ENCODE peak calls at places on chromosomes 7 and 10, in five cellular contexts. H is activated CD4-positive, alpha-beta T cell treated with anti-CD3 and anti-CD28 coated beads for 24 hours; I is dorsolateral prefrontal cortex; S is A673; L is AG08396. U is an unnamed sample.

GRCh38 chr10:126397640-126398382 is 9.5 kb upstream of the ADAM12 start:
- DNase-seq in L (peak), H (no peak), I (no peak), S (no peak), U (no peak)

GRCh38 chr7:19982841-19983835 is 209.7 kb upstream of the TMEM196 start:
- DNase-seq in I (no peak), H (no peak), S (peak), L (no peak), U (no peak)

GRCh38 chr10:124558339-124558685 is 96.7 kb downstream of the LHPP start:
- DNase-seq in S (no peak), L (no peak), I (no peak), H (no peak), U (peak)

GRCh38 chr7:148584154-148584827 is 6.3 kb upstream of the C7orf33 start:
- DNase-seq in L (no peak), S (no peak), I (no peak), H (no peak), U (no peak)

GRCh38 chr7:138396251-138397070 is 63.6 kb upstream of the TRIM24 start:
- DNase-seq in S (no peak), I (no peak), H (no peak), L (no peak), U (no peak)

GRCh38 chr7:140060788-140061606 is 1.8 kb downstream of the PARP12 start:
- DNase-seq in H (no peak), I (no peak), L (peak), S (no peak), U (no peak)

GRCh38 chr10:8873310-8873709 is 818.8 kb downstream of the GATA3 start:
- DNase-seq in S (peak), L (no peak), I (no peak), H (no peak), U (no peak)

GRCh38 chr10:110492069-110492782 is 5.5 kb upstream of the DUSP5 start:
- DNase-seq in S (no peak), I (no peak), H (no peak), L (no peak), U (no peak)

GRCh38 chr10:121260383-121260782 is 337.9 kb downstream of the FGFR2 start:
- DNase-seq in S (no peak), L (no peak), H (no peak), I (no peak), U (no peak)

GRCh38 chr10:128274938-128275337 is 148.7 kb upstream of the MKI67 start:
- DNase-seq in I (no peak), L (no peak), S (peak), H (no peak), U (no peak)

GRCh38 chr7:101696-102376 is 90.5 kb upstream of the FAM20C start:
- DNase-seq in H (no peak), L (peak), I (no peak), S (no peak), U (no peak)

GRCh38 chr10:111822661-111823060 is 360.9 kb downstream of the GPAM start:
- DNase-seq in H (no peak), S (no peak), L (no peak), I (no peak), U (no peak)

GRCh38 chr7:18770852-18771251 is 275.3 kb downstream of the HDAC9 start:
- DNase-seq in I (no peak), S (no peak), L (no peak), H (no peak), U (no peak)

GRCh38 chr7:44163591-44163990 is 22.5 kb upstream of the MYL7 start:
- DNase-seq in I (no peak), L (peak), S (no peak), H (no peak), U (no peak)

U was measured in chondrocyte.